ENCODE peak calls at places on chromosome 18, in five cellular contexts. S is thyroid gland, R is HFF-Myc, V is adrenal gland, F is cardiac muscle cell. U is an unnamed sample.

GRCh38 chr18:75811156-75811555 is 383.7 kb upstream of the SMIM21 start:
- DNase-seq in R (no peak), F (peak; percentile 1), V (peak; percentile 1), S (peak; percentile 16), U (no peak)

GRCh38 chr18:79508565-79509535 is 113.1 kb downstream of the NFATC1 start:
- DNase-seq in S (no peak), R (no peak), F (no peak), V (no peak), U (no peak)

GRCh38 chr18:23927821-23928746 is 86.5 kb upstream of the TTC39C start:
- DNase-seq in S (no peak), V (no peak), F (no peak), R (no peak), U (no peak)

GRCh38 chr18:44643004-44643403 is 37.7 kb upstream of the SETBP1 start:
- DNase-seq in V (no peak), F (no peak), R (no peak), S (no peak), U (no peak)

GRCh38 chr18:71237636-71238035 is 948.8 kb downstream of the SOCS6 start:
- DNase-seq in F (no peak), S (no peak), V (no peak), R (no peak), U (no peak)

GRCh38 chr18:71678144-71678543 is 866.0 kb downstream of the CBLN2 start:
- DNase-seq in R (no peak), S (no peak), V (no peak), F (no peak), U (no peak)

GRCh38 chr18:61546598-61546997 is 213.4 kb downstream of the CDH20 start:
- DNase-seq in V (peak; percentile 64), S (no peak), R (peak; percentile 75), F (peak; percentile 63), U (no peak)

GRCh38 chr18:40365526-40365925 is 1589.5 kb upstream of the PIK3C3 start:
- DNase-seq in V (no peak), R (no peak), S (no peak), F (no peak), U (no peak)

GRCh38 chr18:48412339-48412929 is 3.3 kb upstream of the ZBTB7C start:
- DNase-seq in F (peak; percentile 37), S (peak; percentile 40), V (peak; percentile 62), R (no peak), U (peak; percentile 33)

GRCh38 chr18:13216092-13216582 is 2.4 kb upstream of the LDLRAD4 start:
- DNase-seq in S (peak; percentile 79), V (peak; percentile 81), R (peak; percentile 27), F (peak; percentile 62), U (peak; percentile 39)
- H3K4me3 ChIP-seq in S (no peak overlapping the region), V (no peak overlapping the region), R (no peak overlapping the region), F (no peak overlapping the region), U (no peak overlapping the region)

GRCh38 chr18:37282386-37283037 is 283.1 kb downstream of the CELF4 start:
- DNase-seq in R (no peak), V (no peak), S (no peak), F (peak; percentile 7), U (peak; percentile 4)
- TF ChIP-seq CTCF in R (peak; percentile 57), V (no peak), S (no peak), F (peak; percentile 56), U (peak; percentile 34)

DNA sequence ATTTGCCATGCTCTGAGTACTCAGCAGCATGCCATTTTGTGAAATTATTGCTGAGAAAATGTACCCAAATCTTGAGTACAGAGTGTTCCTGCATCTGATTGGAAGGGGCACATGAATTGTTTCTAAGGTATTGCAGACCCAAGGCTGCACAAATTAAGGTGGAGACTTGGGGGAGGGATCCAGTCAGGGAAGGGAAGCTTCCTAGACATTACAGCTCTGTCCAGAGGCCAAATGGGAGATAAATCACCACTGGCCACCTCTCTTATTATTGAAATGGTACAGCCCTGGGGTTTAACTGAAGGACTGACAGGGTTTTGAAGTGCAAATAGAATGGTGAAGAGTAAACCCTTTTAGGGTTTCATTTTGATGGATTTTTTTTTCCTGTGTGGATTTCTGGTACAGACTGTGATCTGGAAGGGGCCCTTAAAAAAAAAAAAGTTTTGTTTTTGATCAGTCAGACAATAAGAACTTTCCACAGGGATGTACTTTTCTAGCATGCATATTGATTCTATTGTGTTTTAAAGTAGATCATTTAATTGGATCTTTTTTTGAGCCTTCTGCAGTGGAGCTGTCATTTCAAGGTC is 119.4 kb downstream of the GREB1L start:
- DNase-seq in R (no peak), F (no peak), V (no peak), S (peak; percentile 9), U (no peak)
- H3K4me3 ChIP-seq in R (no peak overlapping the region), F (no peak overlapping the region), V (no peak overlapping the region), S (no peak overlapping the region), U (no peak overlapping the region)

DNA sequence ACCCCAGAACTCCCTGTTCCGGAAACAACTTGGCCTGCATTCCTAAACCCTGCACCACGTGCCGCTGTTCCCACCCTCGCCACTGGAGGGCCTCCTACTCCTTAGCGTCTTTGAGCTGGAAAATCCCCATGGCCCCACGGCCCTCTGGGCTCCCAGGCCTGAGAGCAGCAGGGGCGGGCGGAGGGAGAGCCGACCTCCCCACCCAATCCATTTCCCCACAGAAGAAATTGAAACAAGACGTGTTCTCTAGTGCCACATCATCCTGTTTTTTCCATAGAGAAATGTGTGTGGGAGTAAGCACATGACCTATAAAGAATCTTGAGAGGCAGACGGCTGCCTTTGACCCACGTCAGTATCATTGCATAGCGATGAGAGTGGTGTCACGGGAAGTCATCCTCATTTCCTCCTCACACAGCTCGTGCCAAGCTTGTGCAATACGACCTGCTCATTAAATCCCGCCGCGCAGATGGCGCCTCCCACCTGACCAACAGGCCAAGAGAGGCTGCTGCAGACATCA is 79.2 kb downstream of the LAMA1 start:
- DNase-seq in F (peak; percentile 100), V (peak; percentile 66), S (peak; percentile 91), R (peak; percentile 83), U (no peak)
- TF ChIP-seq CTCF in F (peak; percentile 93), V (peak; percentile 66), S (peak; percentile 45), R (peak; percentile 81), U (peak; percentile 17)

DNA sequence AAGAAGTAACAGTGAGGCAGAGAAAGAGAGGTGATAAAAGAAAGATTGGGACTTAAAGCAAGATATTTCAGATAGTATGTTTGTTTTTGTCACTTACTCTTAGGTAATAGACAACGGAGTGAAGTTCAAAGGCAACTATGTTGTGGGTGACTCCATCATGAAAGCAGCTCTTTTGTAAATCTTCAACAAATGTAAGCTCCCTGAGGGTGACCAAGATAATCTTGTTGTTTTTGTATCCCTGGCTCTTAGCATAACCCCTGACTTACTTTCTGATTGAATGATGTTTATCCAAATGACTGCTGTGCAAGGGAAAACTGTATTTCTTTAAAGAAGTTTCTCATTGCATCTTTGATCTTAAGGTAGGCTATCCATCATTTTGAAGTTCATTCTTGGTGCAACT is 2.6 kb downstream of the MTCL1 start:
- DNase-seq in V (no peak), S (no peak), F (no peak), R (no peak), U (no peak)
- H3K4me3 ChIP-seq in V (no peak overlapping the region), S (no peak overlapping the region), F (no peak overlapping the region), R (peak overlapping the region; percentile 93), U (no peak overlapping the region)

DNA sequence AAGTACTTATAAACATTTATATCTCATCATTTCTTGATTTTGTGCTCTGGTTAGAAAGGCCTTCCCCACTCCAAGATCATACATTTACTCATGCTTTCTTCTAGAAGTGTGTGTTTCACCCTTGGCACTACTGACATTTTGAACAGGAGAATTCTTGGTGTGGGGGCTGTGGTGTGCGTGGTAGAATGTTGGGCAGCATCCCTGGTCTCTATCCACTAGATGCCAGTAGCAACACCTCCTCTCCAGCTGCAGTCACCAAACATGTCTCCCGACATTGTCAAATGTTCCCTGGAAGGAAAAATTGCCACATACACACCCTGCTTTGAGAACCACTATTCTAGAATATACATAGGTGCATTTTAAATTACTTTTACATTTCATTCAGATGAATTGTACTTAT is 8.7 kb upstream of the TGIF1 start:
- DNase-seq in V (peak; percentile 65), F (peak; percentile 58), R (no peak), S (peak; percentile 61), U (no peak)
- TF ChIP-seq CTCF in V (peak; percentile 54), F (peak; percentile 24), R (peak; percentile 39), S (peak; percentile 13), U (no peak)

GRCh38 chr18:77102246-77103040 is 30.1 kb downstream of the MBP start:
- DNase-seq in V (no peak), S (no peak), R (peak; percentile 86), F (peak; percentile 81), U (peak; percentile 89)
- H3K4me3 ChIP-seq in V (no peak overlapping the region), S (no peak overlapping the region), R (peak overlapping the region; percentile 31), F (no peak overlapping the region), U (peak overlapping the region; percentile 52)

GRCh38 chr18:46793565-46793964 is 36.7 kb upstream of the ST8SIA5 start:
- DNase-seq in S (no peak), V (no peak), R (no peak), F (no peak), U (no peak)
- TF ChIP-seq CTCF in S (no peak), V (no peak), R (no peak), F (no peak), U (no peak)

U was measured in GM12865.